ENCODE peak calls at places on chromosomes 1 and 21, in five cellular contexts. K is neuronal stem cell, H is mesenchymal stem cell, Z is H1, T is trophoblast cell. Q is an unnamed sample.

GRCh38 chr1:1240822-1241587 is 5.5 kb downstream of the C1QTNF12 start:
- DNase-seq in K (no peak), H (no peak), Z (no peak), T (no peak), Q (no peak)

GRCh38 chr1:54546651-54547348 is 1.2 kb upstream of the ACOT11 start:
- DNase-seq in K (no peak), H (peak; percentile 32), Z (no peak), T (peak; percentile 53), Q (no peak)

GRCh38 chr1:23957096-23957495 is 2.5 kb upstream of the PNRC2 start:
- DNase-seq in K (no peak), H (no peak), Z (no peak), T (peak; percentile 52), Q (no peak)

GRCh38 chr1:6353948-6354658 is 39.5 kb downstream of the ACOT7 start:
- DNase-seq in K (no peak), H (no peak), Z (no peak), T (peak; percentile 79), Q (no peak)

GRCh38 chr1:19859876-19860275 is 22.3 kb upstream of the OTUD3 start:
- DNase-seq in K (no peak), H (no peak), Z (no peak), T (no peak), Q (no peak)

GRCh38 chr1:41707793-41708192 is 210.9 kb downstream of the HIVEP3 start:
- DNase-seq in K (no peak), H (no peak), Z (no peak), T (no peak), Q (no peak)

GRCh38 chr1:59445040-59445439 is 148.1 kb downstream of the FGGY start:
- DNase-seq in K (no peak), H (peak; percentile 6), Z (no peak), T (no peak), Q (no peak)

GRCh38 chr21:32519945-32520884 is 65.1 kb downstream of the TCP10L start:
- DNase-seq in K (no peak), H (no peak), Z (no peak), T (no peak), Q (no peak)

GRCh38 chr1:98749152-98749756 is 87.7 kb downstream of the SNX7 start:
- DNase-seq in K (no peak), H (peak; percentile 13), Z (no peak), T (no peak), Q (no peak)

GRCh38 chr1:99180343-99180808 is 83.9 kb upstream of the PLPPR4 start:
- DNase-seq in K (peak; percentile 77), H (peak; percentile 80), Z (peak; percentile 76), T (peak; percentile 65), Q (peak; percentile 71)

GRCh38 chr1:24875257-24875656 is 54.8 kb downstream of the RUNX3 start:
- DNase-seq in K (no peak), H (no peak), Z (no peak), T (no peak), Q (no peak)

GRCh38 chr1:229844675-229845074 is 218.6 kb downstream of the URB2 start:
- DNase-seq in K (no peak), H (no peak), Z (no peak), T (no peak), Q (no peak)

GRCh38 chr1:232952514-232953175 is 2.2 kb downstream of the NTPCR start:
- DNase-seq in K (peak; percentile 39), H (peak; percentile 66), Z (peak; percentile 61), T (peak; percentile 60), Q (peak; percentile 87)

DNA sequence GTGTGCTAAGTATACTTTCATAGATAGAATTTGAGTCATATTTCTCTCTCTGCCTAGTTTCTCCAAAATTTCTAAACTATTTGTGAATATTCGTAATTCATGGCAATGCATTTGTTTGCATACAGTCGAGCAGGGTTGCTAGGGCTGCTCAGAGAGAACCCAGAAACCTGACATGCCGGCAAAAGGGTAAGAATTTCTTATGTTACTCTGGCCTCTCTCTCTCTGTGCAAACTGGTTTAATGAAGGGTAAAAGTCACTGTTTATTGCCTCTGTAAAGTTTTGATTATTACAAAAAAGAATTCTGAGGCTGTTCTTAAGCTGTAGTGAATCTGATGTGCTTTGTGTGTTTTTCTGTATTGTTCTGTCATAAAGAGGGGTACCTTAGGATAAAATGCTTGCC is 25.1 kb upstream of the SLC9A1 start:
- DNase-seq in K (no peak), H (no peak), Z (no peak), T (no peak), Q (no peak)
- H2BK12ac ChIP-seq in K (no peak overlapping the region), H (no peak overlapping the region), Z (no peak overlapping the region), T (no peak overlapping the region), Q (no peak overlapping the region)

GRCh38 chr21:45331521-45332257 is 44.0 kb upstream of the POFUT2 start:
- DNase-seq in K (no peak), H (no peak), Z (no peak), T (no peak), Q (peak; percentile 38)
- H3K4ac ChIP-seq in K (peak overlapping the region; percentile 81), H (peak overlapping the region; percentile 56), Z (no peak overlapping the region), T (no peak overlapping the region), Q (no peak overlapping the region)

GRCh38 chr1:245086389-245086969 is 68.3 kb upstream of the KIF26B start:
- DNase-seq in K (no peak), H (peak; percentile 81), Z (no peak), T (no peak), Q (no peak)

GRCh38 chr1:245085508-245086095 is 69.2 kb upstream of the KIF26B start:
- DNase-seq in K (no peak), H (peak; percentile 96), Z (no peak), T (peak; percentile 83), Q (no peak)

GRCh38 chr1:245090491-245091090 is 64.2 kb upstream of the KIF26B start:
- DNase-seq in K (no peak), H (no peak), Z (no peak), T (no peak), Q (no peak)

GRCh38 chr1:245084551-245084950 is 70.2 kb upstream of the KIF26B start:
- DNase-seq in K (no peak), H (peak; percentile 51), Z (no peak), T (peak; percentile 63), Q (no peak)

GRCh38 chr1:245087723-245088122 is 67.1 kb upstream of the KIF26B start:
- DNase-seq in K (no peak), H (no peak), Z (no peak), T (no peak), Q (no peak)
- H3K9ac ChIP-seq in K (no peak overlapping the region), H (no peak overlapping the region), Z (no peak overlapping the region), T (no peak overlapping the region), Q (no peak overlapping the region)

GRCh38 chr21:34284613-34285160 is 79.1 kb upstream of the KCNE2 start:
- DNase-seq in K (no peak), H (no peak), Z (no peak), T (no peak), Q (no peak)
- H2BK12ac ChIP-seq in K (no peak overlapping the region), H (no peak overlapping the region), Z (no peak overlapping the region), T (no peak overlapping the region), Q (no peak overlapping the region)

GRCh38 chr1:172641492-172641891 is 17.4 kb upstream of the FASLG start:
- DNase-seq in K (no peak), H (no peak), Z (no peak), T (no peak), Q (no peak)

GRCh38 chr1:172638885-172639831 is 19.7 kb upstream of the FASLG start:
- DNase-seq in K (no peak), H (peak; percentile 77), Z (no peak), T (peak; percentile 84), Q (no peak)

GRCh38 chr1:172637522-172637921 is 21.4 kb upstream of the FASLG start:
- DNase-seq in K (no peak), H (peak; percentile 85), Z (no peak), T (peak; percentile 80), Q (no peak)

GRCh38 chr1:172640146-172640545 is 18.8 kb upstream of the FASLG start:
- DNase-seq in K (no peak), H (no peak), Z (no peak), T (peak; percentile 91), Q (no peak)

DNA sequence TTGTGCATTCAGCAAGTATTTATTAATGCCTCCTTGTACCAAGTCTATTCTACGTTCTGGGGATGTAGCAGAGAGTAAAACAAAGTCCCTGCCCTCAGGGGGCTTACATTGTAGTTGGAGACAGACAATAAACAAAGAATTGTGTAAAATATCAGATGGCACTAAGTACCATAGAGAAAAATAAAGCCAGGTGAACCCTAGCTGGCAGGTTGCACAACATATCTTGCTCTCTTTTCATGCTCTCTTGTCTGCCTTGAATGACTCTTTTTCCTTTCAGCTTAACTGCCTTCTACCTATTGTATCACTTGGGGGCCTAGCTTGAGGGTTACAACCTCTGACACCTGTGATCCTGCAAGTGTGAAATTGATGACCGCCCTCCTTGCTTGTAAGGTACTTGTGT is 20.7 kb upstream of the FASLG start:
- DNase-seq in K (no peak), H (no peak), Z (no peak), T (no peak), Q (no peak)
- H3K4ac ChIP-seq in K (no peak overlapping the region), H (peak overlapping the region; percentile 35), Z (no peak overlapping the region), T (peak overlapping the region; percentile 40), Q (no peak overlapping the region)

DNA sequence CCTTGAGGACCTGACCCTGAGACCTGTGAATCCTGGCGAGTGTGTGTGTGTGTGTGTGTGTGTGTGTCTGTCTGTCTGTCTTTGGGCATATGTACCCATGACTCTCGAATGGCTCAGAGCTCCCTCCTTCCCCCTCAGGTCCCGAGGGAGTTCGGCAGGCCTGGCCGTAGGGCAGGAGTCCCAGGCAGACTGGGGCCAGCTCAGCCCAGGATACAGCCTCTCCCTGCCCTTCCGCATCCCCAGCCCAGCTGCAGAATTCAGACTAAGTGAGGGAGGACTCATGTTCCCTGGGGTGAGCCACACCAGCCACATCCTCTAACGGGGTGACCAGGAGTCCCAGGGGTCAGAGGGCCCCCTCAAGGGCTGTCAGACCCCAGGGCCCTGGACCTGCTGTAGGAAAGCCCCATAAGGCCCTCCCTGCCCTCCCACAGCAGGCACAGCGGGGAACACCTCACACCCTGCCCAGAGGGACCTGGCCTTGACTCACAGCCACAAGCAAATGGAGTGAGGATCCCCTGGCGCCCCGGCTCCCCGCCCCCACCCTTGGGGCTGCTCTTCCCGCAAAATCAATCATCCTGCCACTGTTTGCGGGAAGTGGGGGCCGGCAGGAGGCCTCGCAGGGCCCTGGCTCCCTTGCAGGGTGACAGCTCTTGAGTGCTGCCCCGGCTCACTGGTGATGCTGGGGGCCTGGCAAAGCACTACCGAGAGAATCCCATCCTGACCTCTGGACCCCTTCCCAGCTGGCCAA is 101.7 kb upstream of the CASZ1 start:
- DNase-seq in K (no peak), H (no peak), Z (no peak), T (no peak), Q (peak; percentile 26)
- H3K9ac ChIP-seq in K (peak overlapping the region; percentile 47), H (no peak overlapping the region), Z (no peak overlapping the region), T (no peak overlapping the region), Q (no peak overlapping the region)

Q was measured in H9.